ENCODE peak calls at places on chromosomes 2 and 18, in seven cellular contexts. Q, L, V, T, C, B and H are unnamed samples.

GRCh38 chr2:170052151-170052550 is 125.8 kb upstream of the MYO3B start:
- DNase-seq in Q (peak), L (no peak), V (no peak), T (no peak), C (peak), B (no peak), H (no peak)

GRCh38 chr18:9082763-9083510 is 19.6 kb upstream of the NDUFV2 start:
- DNase-seq in Q (peak), L (no peak), V (peak), T (no peak), C (no peak), B (no peak), H (no peak)

GRCh38 chr2:204089542-204089941 is 153.0 kb downstream of the ICOS start:
- DNase-seq in Q (no peak), L (no peak), V (no peak), T (no peak), C (no peak), B (no peak), H (no peak)

GRCh38 chr18:2655954-2656236 is 369 bp downstream of the SMCHD1 start:
- DNase-seq in Q (no peak), L (no peak), V (no peak), T (no peak), C (no peak), B (no peak), H (no peak)

GRCh38 chr2:218301176-218301819 is 9.0 kb upstream of the TMBIM1 start:
- DNase-seq in Q (peak), L (peak), V (peak), T (peak), C (peak), B (peak), H (peak)

GRCh38 chr2:145563752-145564615 is 1044.1 kb upstream of the ZEB2 start:
- DNase-seq in Q (no peak), L (no peak), V (no peak), T (no peak), C (no peak), B (no peak), H (no peak)

GRCh38 chr2:231104115-231104713 is 20.6 kb downstream of the HTR2B start:
- DNase-seq in Q (peak), L (peak), V (no peak), T (peak), C (peak), B (peak), H (peak)

GRCh38 chr2:63614448-63614968 is 25.7 kb downstream of the MDH1 start:
- DNase-seq in Q (no peak), L (no peak), V (no peak), T (no peak), C (no peak), B (no peak), H (no peak)

GRCh38 chr2:183269956-183270355 is 145.7 kb downstream of the NUP35 start:
- DNase-seq in Q (no peak), L (no peak), V (no peak), T (no peak), C (no peak), B (no peak), H (no peak)

GRCh38 chr2:3492951-3493609 is 26.3 kb downstream of the ADI1 start:
- DNase-seq in Q (no peak), L (no peak), V (no peak), T (no peak), C (no peak), B (no peak), H (no peak)

GRCh38 chr2:239186958-239187357 is 213.9 kb downstream of the HDAC4 start:
- DNase-seq in Q (no peak), L (no peak), V (no peak), T (no peak), C (no peak), B (no peak), H (no peak)

GRCh38 chr2:237355726-237356125 is 58.2 kb downstream of the COL6A3 start:
- DNase-seq in Q (no peak), L (no peak), V (no peak), T (no peak), C (no peak), B (no peak), H (no peak)

GRCh38 chr18:3520230-3521085 is 70.5 kb downstream of the TGIF1 start:
- DNase-seq in Q (no peak), L (no peak), V (no peak), T (no peak), C (no peak), B (no peak), H (no peak)

GRCh38 chr2:128469203-128469602 is 150.5 kb upstream of the HS6ST1 start:
- DNase-seq in Q (no peak), L (no peak), V (no peak), T (no peak), C (peak), B (no peak), H (no peak)

GRCh38 chr2:26933638-26934334 is 36.7 kb upstream of the MAPRE3 start:
- DNase-seq in Q (no peak), L (no peak), V (no peak), T (no peak), C (no peak), B (no peak), H (no peak)

GRCh38 chr2:15675456-15676195 is 84.0 kb downstream of the DDX1 start:
- DNase-seq in Q (no peak), L (no peak), V (no peak), T (no peak), C (no peak), B (no peak), H (no peak)

GRCh38 chr2:239724194-239724849 is 300.8 kb downstream of the NDUFA10 start:
- DNase-seq in Q (no peak), L (no peak), V (no peak), T (no peak), C (no peak), B (no peak), H (peak)

GRCh38 chr2:43634604-43635306 is 2.3 kb upstream of the PLEKHH2 start:
- DNase-seq in Q (peak), L (no peak), V (no peak), T (no peak), C (no peak), B (peak), H (no peak)

GRCh38 chr2:189391201-189391600 is 50.1 kb upstream of the WDR75 start:
- DNase-seq in Q (no peak), L (no peak), V (no peak), T (no peak), C (no peak), B (no peak), H (no peak)

GRCh38 chr2:120473522-120474271 is 127.8 kb downstream of the INHBB start:
- DNase-seq in Q (no peak), L (no peak), V (no peak), T (no peak), C (no peak), B (no peak), H (no peak)

GRCh38 chr2:217905395-217905794 is 97.4 kb downstream of the TNS1 start:
- DNase-seq in Q (peak), L (no peak), V (no peak), T (peak), C (no peak), B (no peak), H (peak)

GRCh38 chr2:182980652-182981051 is 57.6 kb downstream of the NCKAP1 start:
- DNase-seq in Q (no peak), L (no peak), V (no peak), T (no peak), C (no peak), B (no peak), H (no peak)

GRCh38 chr2:24492283-24493272 is 1.5 kb downstream of the NCOA1 start:
- DNase-seq in Q (peak), L (no peak), V (no peak), T (no peak), C (peak), B (no peak), H (peak)

GRCh38 chr2:238929242-238930081 is 81.6 kb downstream of the TWIST2 start:
- DNase-seq in Q (no peak), L (no peak), V (no peak), T (peak), C (no peak), B (no peak), H (peak)

GRCh38 chr2:181258761-181259160 is 198.4 kb upstream of the ITGA4 start:
- DNase-seq in Q (no peak), L (peak), V (no peak), T (no peak), C (no peak), B (no peak), H (no peak)

GRCh38 chr2:59585657-59586056 is 967.8 kb downstream of the BCL11A start:
- DNase-seq in Q (no peak), L (peak), V (no peak), T (no peak), C (no peak), B (no peak), H (no peak)

GRCh38 chr2:74831693-74832530 is 2.0 kb upstream of the HK2 start:
- DNase-seq in Q (peak), L (no peak), V (no peak), T (no peak), C (peak), B (no peak), H (no peak)

GRCh38 chr2:169361706-169362345 is 508 bp downstream of the LRP2 start:
- DNase-seq in Q (no peak), L (no peak), V (peak), T (no peak), C (peak), B (peak), H (no peak)

GRCh38 chr18:77114564-77115391 is 17.8 kb downstream of the MBP start:
- DNase-seq in Q (peak), L (no peak), V (no peak), T (no peak), C (peak), B (peak), H (no peak)

GRCh38 chr2:23390152-23390551 is 5.2 kb downstream of the KLHL29 start:
- DNase-seq in Q (peak), L (no peak), V (no peak), T (no peak), C (no peak), B (no peak), H (no peak)

GRCh38 chr2:28047698-28048097 is 157.2 kb downstream of the BABAM2 start:
- DNase-seq in Q (peak), L (no peak), V (no peak), T (no peak), C (no peak), B (peak), H (no peak)

GRCh38 chr2:12424820-12425219 is 291.9 kb upstream of the TRIB2 start:
- DNase-seq in Q (no peak), L (no peak), V (no peak), T (no peak), C (no peak), B (no peak), H (no peak)

GRCh38 chr2:111905990-111906735 is 7.8 kb downstream of the MERTK start:
- DNase-seq in Q (peak), L (no peak), V (no peak), T (peak), C (no peak), B (no peak), H (no peak)